ENCODE peak calls at places on chromosomes 16 and 17, in five cellular contexts. U, N, P, W and I are unnamed samples.

GRCh38 chr16:71383054-71383773 is 24.7 kb downstream of the CALB2 start:
- DNase-seq in U (no peak), N (no peak), P (no peak), W (no peak), I (no peak)

GRCh38 chr17:37698132-37698615 is 46.7 kb downstream of the HNF1B start:
- DNase-seq in U (peak; percentile 58), N (no peak), P (no peak), W (peak; percentile 95), I (no peak)

GRCh38 chr17:29140051-29140582 is 40.1 kb downstream of the MYO18A start:
- DNase-seq in U (no peak), N (peak; percentile 86), P (peak; percentile 79), W (no peak), I (no peak)

GRCh38 chr17:50308666-50309065 is 34.4 kb downstream of the TMEM92 start:
- DNase-seq in U (no peak), N (no peak), P (no peak), W (no peak), I (no peak)

GRCh38 chr16:8798535-8799157 is 1.0 kb downstream of the PMM2 start:
- DNase-seq in U (no peak), N (peak; percentile 13), P (no peak), W (no peak), I (no peak)

GRCh38 chr16:25709182-25709581 is 17.4 kb downstream of the HS3ST4 start:
- DNase-seq in U (no peak), N (no peak), P (no peak), W (no peak), I (no peak)

GRCh38 chr17:51000835-51001638 is 119.6 kb downstream of the SPAG9 start:
- DNase-seq in U (peak; percentile 62), N (peak; percentile 59), P (no peak), W (peak; percentile 71), I (peak; percentile 27)

GRCh38 chr17:27861979-27862378 is 31.2 kb downstream of the LYRM9 start:
- DNase-seq in U (no peak), N (no peak), P (no peak), W (peak; percentile 43), I (no peak)

GRCh38 chr17:13073013-13073412 is 55.2 kb upstream of the ELAC2 start:
- DNase-seq in U (no peak), N (no peak), P (no peak), W (no peak), I (no peak)

GRCh38 chr16:82892327-82892726 is 265.6 kb downstream of the CDH13 start:
- DNase-seq in U (no peak), N (no peak), P (no peak), W (no peak), I (no peak)

GRCh38 chr17:74930535-74931036 is 5.1 kb upstream of the OTOP3 start:
- DNase-seq in U (no peak), N (no peak), P (no peak), W (no peak), I (no peak)
- TF ChIP-seq KDM1A in U (no peak), N (no peak), P (no peak), W (no peak), I (no peak)

DNA sequence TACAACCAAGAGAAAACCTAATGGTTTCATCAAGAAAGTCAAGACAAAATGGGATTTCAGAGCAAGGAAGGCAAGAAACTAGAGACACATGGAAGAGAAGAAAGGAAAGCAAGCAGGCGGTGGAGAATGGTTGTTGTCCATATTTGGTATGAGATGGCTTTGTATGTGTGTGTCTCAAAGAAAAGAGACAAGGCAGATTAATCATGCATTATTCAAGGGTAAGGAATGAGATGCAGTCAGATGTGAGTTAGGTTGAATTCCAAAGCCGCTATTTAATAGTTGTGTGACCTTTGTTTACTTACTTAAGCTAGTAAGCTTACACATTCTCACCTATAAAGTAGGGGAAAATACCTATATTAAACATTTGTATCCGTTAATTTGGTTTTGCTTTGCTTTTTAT is 1029.6 kb downstream of the CDH11 start:
- DNase-seq in U (no peak), N (no peak), P (no peak), W (no peak), I (no peak)
- TF ChIP-seq KDM1A in U (no peak), N (no peak), P (no peak), W (no peak), I (no peak)

GRCh38 chr16:29729116-29729521 is 16.7 kb downstream of the C16orf54 start:
- DNase-seq in U (peak; percentile 83), N (peak; percentile 58), P (no peak), W (peak; percentile 71), I (no peak)
- TF ChIP-seq KDM1A in U (no peak), N (no peak), P (no peak), W (no peak), I (no peak)

GRCh38 chr16:4713663-4714501 is 20.2 kb downstream of the ANKS3 start:
- DNase-seq in U (no peak), N (no peak), P (no peak), W (no peak), I (no peak)

GRCh38 chr16:4714996-4715395 is 19.1 kb downstream of the ANKS3 start:
- DNase-seq in U (no peak), N (no peak), P (no peak), W (no peak), I (no peak)

GRCh38 chr16:4723071-4723767 is 10.9 kb downstream of the ANKS3 start:
- DNase-seq in U (no peak), N (no peak), P (no peak), W (no peak), I (no peak)

GRCh38 chr16:4718466-4718865 is 15.6 kb downstream of the ANKS3 start:
- DNase-seq in U (no peak), N (no peak), P (peak; percentile 50), W (no peak), I (no peak)
- TF ChIP-seq KDM1A in U (no peak), N (no peak), P (no peak), W (no peak), I (no peak)

GRCh38 chr17:7404737-7405412 is 978 bp upstream of the TMEM256 start:
- DNase-seq in U (peak; percentile 56), N (no peak), P (peak; percentile 81), W (no peak), I (no peak)

GRCh38 chr17:7407033-7407432 is 612 bp upstream of the NLGN2 start:
- DNase-seq in U (no peak), N (no peak), P (no peak), W (no peak), I (no peak)

GRCh38 chr17:7405882-7406825 is 1.5 kb upstream of the NLGN2 start:
- DNase-seq in U (no peak), N (no peak), P (no peak), W (no peak), I (no peak)

GRCh38 chr17:7403902-7404736 is at the start of gene TMEM256:
- DNase-seq in U (peak; percentile 98), N (peak; percentile 98), P (peak; percentile 96), W (peak; percentile 98), I (peak; percentile 92)

GRCh38 chr17:7405413-7405881 is 1.6 kb upstream of the TMEM256 start:
- DNase-seq in U (no peak), N (no peak), P (peak; percentile 66), W (no peak), I (no peak)
- TF ChIP-seq KDM1A in U (no peak), N (no peak), P (no peak), W (no peak), I (no peak)